ENCODE peak calls at places on chromosome 15, in nine cellular contexts. J, A, N, U, O, Y, G, L and Q are unnamed samples.
A peak's percentile ranks its signal among the peaks of the same experiment; 100 is the strongest.

GRCh38 chr15:49693491-49693890 is 72.6 kb downstream of the DTWD1 start:
- DNase-seq in J (no peak), A (no peak), N (no peak), U (no peak), O (no peak), Y (no peak), G (no peak), L (no peak), Q (no peak)

GRCh38 chr15:51079226-51079625 is 15.5 kb downstream of the TNFAIP8L3 start:
- DNase-seq in J (no peak), A (no peak), N (no peak), U (no peak), O (no peak), Y (no peak), G (no peak), L (no peak), Q (no peak)

GRCh38 chr15:35477853-35478252 is 68.1 kb downstream of the DPH6 start:
- DNase-seq in J (no peak), A (no peak), N (no peak), U (no peak), O (no peak), Y (no peak), G (no peak), L (no peak), Q (no peak)

GRCh38 chr15:83682476-83683162 is 28.7 kb downstream of the ADAMTSL3 start:
- DNase-seq in J (no peak), A (no peak), N (no peak), U (no peak), O (no peak), Y (no peak), G (no peak), L (no peak), Q (no peak)

GRCh38 chr15:101489236-101489632 is 273 bp downstream of the PCSK6 start:
- DNase-seq in J (peak; percentile 81), A (peak; percentile 50), N (peak; percentile 14), U (peak; percentile 64), O (no peak), Y (peak; percentile 66), G (peak; percentile 79), L (peak; percentile 71), Q (no peak)

GRCh38 chr15:47477253-47477652 is 240.1 kb upstream of the SEMA6D start:
- DNase-seq in J (no peak), A (no peak), N (peak; percentile 43), U (no peak), O (no peak), Y (no peak), G (no peak), L (no peak), Q (no peak)

GRCh38 chr15:42371125-42371524 is 11.8 kb downstream of the CAPN3 start:
- DNase-seq in J (no peak), A (peak; percentile 39), N (peak; percentile 53), U (no peak), O (no peak), Y (no peak), G (no peak), L (peak; percentile 44), Q (no peak)

GRCh38 chr15:56369234-56369633 is 4.0 kb downstream of the TEX9 start:
- DNase-seq in J (no peak), A (no peak), N (no peak), U (no peak), O (no peak), Y (no peak), G (no peak), L (no peak), Q (no peak)

GRCh38 chr15:51803961-51804360 is 25.5 kb upstream of the TMOD3 start:
- DNase-seq in J (no peak), A (no peak), N (no peak), U (no peak), O (no peak), Y (no peak), G (no peak), L (no peak), Q (no peak)

GRCh38 chr15:43828061-43828657 is 1.4 kb downstream of the WDR76 start:
- DNase-seq in J (no peak), A (peak; percentile 17), N (peak; percentile 10), U (peak; percentile 27), O (no peak), Y (no peak), G (peak; percentile 33), L (peak; percentile 24), Q (no peak)

GRCh38 chr15:74179101-74179841 is 5.8 kb downstream of the ISLR start:
- DNase-seq in J (peak; percentile 69), A (peak; percentile 98), N (peak; percentile 92), U (no peak), O (no peak), Y (no peak), G (no peak), L (peak; percentile 70), Q (no peak)

GRCh38 chr15:53936137-53936536 is 42.1 kb upstream of the UNC13C start:
- DNase-seq in J (no peak), A (no peak), N (no peak), U (no peak), O (no peak), Y (no peak), G (no peak), L (no peak), Q (no peak)
- TF ChIP-seq CTCF in J (no peak), A (no peak), N (no peak), U (no peak), O (no peak), Y (no peak), G (no peak), L (no peak), Q (no peak)

DNA sequence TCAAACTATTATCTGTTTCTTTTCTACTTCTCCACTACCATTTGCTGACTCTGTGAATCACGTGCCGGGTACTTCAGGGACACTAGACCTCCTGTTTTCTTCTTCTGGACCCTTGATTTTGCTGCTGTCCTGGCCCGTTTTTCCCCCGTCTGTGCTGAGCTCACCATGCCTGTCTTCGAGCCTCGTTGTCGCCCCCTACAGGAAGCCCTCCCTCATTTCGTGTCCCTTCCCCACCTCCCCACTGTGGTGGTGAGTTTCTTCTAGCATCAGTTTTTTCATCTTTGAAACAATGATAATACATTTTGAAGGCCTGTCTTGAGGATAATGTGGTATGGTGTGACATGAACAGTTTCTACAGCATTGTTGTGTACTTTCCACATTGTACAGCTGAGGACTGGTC is 12.8 kb downstream of the GABRG3 start:
- DNase-seq in J (no peak), A (no peak), N (no peak), U (no peak), O (peak; percentile 41), Y (no peak), G (no peak), L (peak; percentile 26), Q (no peak)
- TF ChIP-seq CTCF in J (no peak), A (no peak), N (no peak), U (no peak), O (peak; percentile 70), Y (no peak), G (no peak), L (peak; percentile 36), Q (no peak)

DNA sequence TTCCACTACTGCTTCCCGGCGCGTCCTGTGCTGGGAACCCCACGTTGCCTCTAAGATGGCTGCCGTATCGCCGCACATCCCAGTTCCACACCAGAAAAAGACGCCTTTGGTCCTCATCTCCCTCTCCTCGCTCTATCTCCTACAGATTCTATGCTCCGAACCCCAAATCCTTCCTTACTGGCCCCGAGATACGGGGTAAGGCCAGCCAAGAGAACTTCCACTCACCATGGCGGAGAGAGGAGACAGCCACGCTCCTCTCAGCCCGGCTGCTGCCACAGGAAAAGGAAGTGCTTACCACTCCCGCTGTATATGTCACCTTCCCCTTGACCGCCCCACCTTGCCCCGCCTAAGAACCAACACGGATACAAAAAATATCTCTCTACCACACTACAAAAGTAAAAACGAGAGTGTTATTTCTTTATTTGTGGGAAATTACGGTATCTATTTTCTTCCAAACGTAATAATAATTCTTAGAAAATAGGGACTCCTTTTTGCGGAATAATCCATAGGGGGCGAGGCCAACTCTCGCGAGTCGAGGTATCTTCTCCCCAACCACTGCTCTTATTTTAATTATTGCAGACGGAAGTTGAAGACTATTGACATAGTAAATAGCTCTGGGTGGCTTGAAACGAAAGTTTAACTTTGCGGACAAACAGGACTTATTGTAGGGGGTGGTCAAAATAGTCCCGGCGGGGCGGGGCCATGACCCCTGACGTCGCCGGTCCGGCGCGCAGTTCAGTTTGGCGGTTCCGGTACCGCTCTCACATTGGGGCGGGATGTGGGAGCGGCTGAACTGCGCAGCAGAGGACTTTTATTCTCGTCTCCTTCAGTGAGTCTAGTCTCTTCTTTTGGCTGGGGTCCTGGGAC is at the start of the genes RPL4 and ZWILCH:
- DNase-seq in J (peak; percentile 89), A (peak; percentile 91), N (peak; percentile 91), U (peak; percentile 81), O (peak; percentile 75), Y (peak; percentile 61), G (peak; percentile 83), L (peak; percentile 89), Q (peak; percentile 73)
- TF ChIP-seq CTCF in J (no peak), A (no peak), N (no peak), U (no peak), O (no peak), Y (no peak), G (no peak), L (no peak), Q (peak; percentile 27)

GRCh38 chr15:26095710-26096330 is 232.7 kb upstream of the ATP10A start:
- DNase-seq in J (no peak), A (no peak), N (no peak), U (no peak), O (peak; percentile 74), Y (peak; percentile 29), G (no peak), L (no peak), Q (no peak)
- TF ChIP-seq CTCF in J (peak; percentile 28), A (no peak), N (peak; percentile 4), U (no peak), O (peak; percentile 81), Y (peak; percentile 39), G (no peak), L (no peak), Q (no peak)

GRCh38 chr15:41024880-41025279 is 71.6 kb downstream of the CHAC1 start:
- DNase-seq in J (no peak), A (no peak), N (no peak), U (no peak), O (no peak), Y (no peak), G (no peak), L (no peak), Q (no peak)

GRCh38 chr15:41020311-41020710 is 67.0 kb downstream of the CHAC1 start:
- DNase-seq in J (no peak), A (no peak), N (no peak), U (no peak), O (no peak), Y (no peak), G (no peak), L (no peak), Q (no peak)

GRCh38 chr15:41024141-41024540 is 70.9 kb downstream of the CHAC1 start:
- DNase-seq in J (no peak), A (peak; percentile 73), N (peak; percentile 81), U (no peak), O (no peak), Y (no peak), G (no peak), L (no peak), Q (no peak)

GRCh38 chr15:41020829-41021228 is 67.6 kb downstream of the CHAC1 start:
- DNase-seq in J (no peak), A (no peak), N (no peak), U (no peak), O (no peak), Y (no peak), G (no peak), L (no peak), Q (no peak)

GRCh38 chr15:41022487-41023090 is 69.3 kb downstream of the CHAC1 start:
- DNase-seq in J (no peak), A (peak; percentile 81), N (peak; percentile 83), U (peak; percentile 37), O (peak; percentile 38), Y (peak; percentile 46), G (peak; percentile 47), L (peak; percentile 66), Q (no peak)
- TF ChIP-seq CTCF in J (peak; percentile 72), A (peak; percentile 81), N (peak; percentile 89), U (peak; percentile 65), O (peak; percentile 83), Y (peak; percentile 69), G (peak; percentile 80), L (peak; percentile 82), Q (peak; percentile 81)